ENCODE peak calls at places on chromosome 17, in six cellular contexts. L is fibroblast of pulmonary artery, D is tibial artery, N is uterus, J is GM06990, T is IMR-90. I is an unnamed sample.
A peak's percentile ranks its signal among the peaks of the same experiment; 100 is the strongest.

GRCh38 chr17:79294459-79295071 is 219.9 kb downstream of the ENGASE start:
- DNase-seq in L (peak; percentile 53), D (peak; percentile 44), N (peak; percentile 51), J (peak; percentile 36), T (peak; percentile 29), I (peak; percentile 83)

GRCh38 chr17:60631119-60631518 is 31.1 kb downstream of the PPM1D start:
- DNase-seq in L (no peak), D (no peak), N (no peak), J (no peak), T (no peak), I (no peak)

GRCh38 chr17:72467841-72468653 is 347.2 kb downstream of the SOX9 start:
- DNase-seq in L (peak; percentile 70), D (no peak), N (no peak), J (no peak), T (no peak), I (no peak)

GRCh38 chr17:29045734-29046133 is 2.8 kb downstream of the PIPOX start:
- DNase-seq in L (no peak), D (no peak), N (no peak), J (no peak), T (no peak), I (no peak)

GRCh38 chr17:49779730-49780220 is 8.7 kb upstream of the KAT7 start:
- DNase-seq in L (peak; percentile 88), D (peak; percentile 49), N (peak; percentile 54), J (no peak), T (peak; percentile 84), I (no peak)

GRCh38 chr17:71900830-71901229 is 220.0 kb upstream of the SOX9 start:
- DNase-seq in L (peak; percentile 3), D (no peak), N (no peak), J (no peak), T (peak; percentile 51), I (no peak)

GRCh38 chr17:1730345-1731193 is 6.1 kb downstream of the WDR81 start:
- DNase-seq in L (peak; percentile 90), D (peak; percentile 90), N (peak; percentile 95), J (no peak), T (peak; percentile 50), I (peak; percentile 86)

GRCh38 chr17:27603870-27604794 is 26.9 kb upstream of the LGALS9 start:
- DNase-seq in L (no peak), D (no peak), N (no peak), J (no peak), T (no peak), I (no peak)

GRCh38 chr17:49383048-49383447 is 21.0 kb upstream of the ZNF652 start:
- DNase-seq in L (no peak), D (no peak), N (no peak), J (no peak), T (no peak), I (no peak)

GRCh38 chr17:79223471-79223870 is 148.8 kb downstream of the ENGASE start:
- DNase-seq in L (no peak), D (no peak), N (no peak), J (no peak), T (no peak), I (no peak)

GRCh38 chr17:80389011-80389995 is 25.7 kb upstream of the ENDOV start:
- DNase-seq in L (no peak), D (no peak), N (no peak), J (no peak), T (peak; percentile 13), I (no peak)

GRCh38 chr17:12736526-12736925 is 52.8 kb upstream of the ARHGAP44 start:
- DNase-seq in L (no peak), D (no peak), N (no peak), J (no peak), T (peak; percentile 25), I (no peak)

GRCh38 chr17:72517413-72518237 is 396.8 kb downstream of the SOX9 start:
- DNase-seq in L (peak; percentile 14), D (no peak), N (no peak), J (no peak), T (no peak), I (no peak)

GRCh38 chr17:11882716-11883115 is 114.6 kb downstream of the ZNF18 start:
- DNase-seq in L (no peak), D (no peak), N (no peak), J (no peak), T (no peak), I (no peak)

GRCh38 chr17:40068917-40069750 is 6.4 kb downstream of the THRA start:
- DNase-seq in L (peak; percentile 86), D (peak; percentile 97), N (peak; percentile 97), J (peak; percentile 42), T (peak; percentile 84), I (peak; percentile 91)

GRCh38 chr17:80307994-80308671 is 47.5 kb downstream of the RNF213 start:
- DNase-seq in L (no peak), D (no peak), N (no peak), J (no peak), T (no peak), I (peak; percentile 20)

GRCh38 chr17:47993031-47993546 is 22.2 kb downstream of the CDK5RAP3 start:
- DNase-seq in L (no peak), D (no peak), N (no peak), J (no peak), T (no peak), I (no peak)

GRCh38 chr17:79324219-79324618 is 249.6 kb downstream of the ENGASE start:
- DNase-seq in L (no peak), D (no peak), N (no peak), J (no peak), T (no peak), I (no peak)

GRCh38 chr17:43018008-43018853 is 4.0 kb downstream of the VAT1 start:
- DNase-seq in L (no peak), D (no peak), N (no peak), J (no peak), T (no peak), I (no peak)

GRCh38 chr17:56289321-56289720 is 136.0 kb downstream of the ANKFN1 start:
- DNase-seq in L (no peak), D (no peak), N (no peak), J (no peak), T (no peak), I (no peak)

GRCh38 chr17:62134397-62134796 is 69.3 kb upstream of the MED13 start:
- DNase-seq in L (peak; percentile 14), D (no peak), N (no peak), J (no peak), T (peak; percentile 27), I (no peak)

GRCh38 chr17:44795928-44796327 is 34.2 kb downstream of the GJC1 start:
- DNase-seq in L (no peak), D (no peak), N (no peak), J (no peak), T (no peak), I (peak; percentile 37)

GRCh38 chr17:44796731-44797130 is 33.4 kb downstream of the GJC1 start:
- DNase-seq in L (no peak), D (no peak), N (no peak), J (no peak), T (no peak), I (no peak)

GRCh38 chr17:44795421-44795820 is 34.7 kb downstream of the GJC1 start:
- DNase-seq in L (no peak), D (no peak), N (no peak), J (no peak), T (no peak), I (peak; percentile 19)

GRCh38 chr17:44798352-44798751 is 31.7 kb downstream of the GJC1 start:
- DNase-seq in L (no peak), D (no peak), N (no peak), J (no peak), T (no peak), I (no peak)

GRCh38 chr17:44797809-44798208 is 32.3 kb downstream of the GJC1 start:
- DNase-seq in L (no peak), D (no peak), N (peak; percentile 71), J (no peak), T (peak; percentile 59), I (no peak)
- H3K4me3 ChIP-seq in L (no peak overlapping the region), D (peak overlapping the region; percentile 51), N (peak overlapping the region; percentile 20), J (no peak overlapping the region), T (no peak overlapping the region), I (no peak overlapping the region)

GRCh38 chr17:76998839-76999238 is 130.6 kb downstream of the MGAT5B start:
- DNase-seq in L (no peak), D (no peak), N (no peak), J (no peak), T (no peak), I (no peak)
- TF ChIP-seq CTCF in L (no peak), D (no peak), N (no peak), J (no peak), T (no peak), I (no peak)

DNA sequence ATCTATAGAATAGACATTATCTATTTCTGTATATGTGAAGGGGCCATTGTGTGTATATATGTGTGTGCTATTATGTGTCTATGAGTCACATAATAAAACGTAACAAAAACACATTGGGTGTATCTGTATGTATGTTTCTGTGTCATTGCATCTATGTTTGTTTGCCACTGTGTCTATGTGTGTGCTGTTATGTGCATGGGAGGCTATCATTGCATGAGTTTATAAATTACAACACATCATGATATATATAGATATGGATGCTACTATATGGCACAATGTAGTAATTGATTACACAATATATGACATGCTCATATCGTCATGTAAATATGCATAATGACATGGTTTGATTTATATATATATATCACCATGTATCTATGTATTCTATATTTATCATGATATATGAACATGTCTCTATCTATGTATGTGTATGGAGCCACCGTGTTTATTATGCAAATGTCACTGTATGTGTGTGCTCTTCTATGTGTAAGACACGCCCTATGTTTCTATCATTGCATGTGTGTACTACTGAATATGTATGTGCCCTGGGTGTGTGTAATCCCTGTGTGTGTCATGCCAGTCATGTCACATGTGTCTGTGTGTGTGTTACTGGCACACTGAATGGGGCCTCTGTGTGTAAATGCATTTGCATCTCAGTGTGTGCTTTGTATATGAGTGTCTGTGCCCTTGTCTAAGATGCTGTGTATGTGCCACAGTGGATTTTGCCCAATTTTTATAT is 1.4 kb upstream of the TSPOAP1 start:
- DNase-seq in L (no peak), D (no peak), N (no peak), J (peak; percentile 83), T (no peak), I (no peak)
- H3K4me3 ChIP-seq in L (no peak overlapping the region), D (peak overlapping the region; percentile 42), N (no peak overlapping the region), J (peak overlapping the region; percentile 92), T (no peak overlapping the region), I (peak overlapping the region; percentile 59)

GRCh38 chr17:63189082-63189481 is 223.0 kb downstream of the TANC2 start:
- DNase-seq in L (peak; percentile 68), D (no peak), N (no peak), J (no peak), T (peak; percentile 78), I (no peak)

GRCh38 chr17:63181856-63182255 is 215.8 kb downstream of the TANC2 start:
- DNase-seq in L (no peak), D (no peak), N (no peak), J (no peak), T (no peak), I (no peak)

GRCh38 chr17:63190821-63191220 is 224.8 kb downstream of the TANC2 start:
- DNase-seq in L (no peak), D (no peak), N (no peak), J (no peak), T (no peak), I (no peak)

GRCh38 chr17:63189930-63190329 is 223.9 kb downstream of the TANC2 start:
- DNase-seq in L (peak; percentile 24), D (no peak), N (no peak), J (no peak), T (no peak), I (no peak)

DNA sequence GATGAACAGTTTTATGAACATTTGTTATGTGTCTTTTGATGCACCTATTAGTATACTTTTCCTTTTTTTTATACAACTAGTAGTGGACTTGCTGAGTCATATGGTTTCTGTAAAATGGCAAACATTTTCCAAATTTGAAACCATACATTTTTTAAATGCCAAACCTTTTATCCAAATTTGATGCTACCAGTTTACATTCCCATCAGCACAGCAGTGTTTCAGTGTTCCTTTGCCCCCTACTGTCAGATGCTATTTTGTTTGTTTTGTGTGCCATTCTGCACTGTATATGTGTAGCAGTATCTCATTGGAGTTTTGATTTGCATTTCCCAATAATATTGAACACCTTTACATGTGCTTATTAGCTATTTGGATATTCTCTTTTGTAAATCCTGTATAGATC is 219.4 kb downstream of the TANC2 start:
- DNase-seq in L (peak; percentile 7), D (no peak), N (no peak), J (no peak), T (no peak), I (no peak)
- TF ChIP-seq CTCF in L (no peak), D (no peak), N (no peak), J (peak; percentile 5), T (no peak), I (no peak)

I was measured in upper lobe of right lung.